ENCODE peak calls at places on chromosome 12, in eight cellular contexts. One of them, this sample, is unnamed.

GRCh38 chr12:53424626-53425514 is 1.2 kb downstream of the AMHR2 start:
- DNase-seq in testis: peak; percentile 88
- DNase-seq in body of pancreas: peak; percentile 79
- DNase-seq in breast epithelium: no peak
- DNase-seq in cardiac muscle cell: peak; percentile 55
- DNase-seq in pancreas: peak; percentile 51
- DNase-seq in naive thymus-derived CD4-positive, alpha-beta T cell: no peak
- DNase-seq in upper lobe of right lung: no peak
- DNase-seq in this sample: no peak

GRCh38 chr12:118680361-118680963 is 300.9 kb upstream of the SRRM4 start:
- DNase-seq in testis: no peak
- DNase-seq in body of pancreas: peak; percentile 2
- DNase-seq in breast epithelium: no peak
- DNase-seq in cardiac muscle cell: no peak
- DNase-seq in pancreas: no peak
- DNase-seq in naive thymus-derived CD4-positive, alpha-beta T cell: no peak
- DNase-seq in upper lobe of right lung: no peak
- DNase-seq in this sample: no peak

GRCh38 chr12:27013606-27014084 is 539 bp downstream of the TM7SF3 start:
- DNase-seq in testis: peak; percentile 40
- DNase-seq in body of pancreas: peak; percentile 43
- DNase-seq in breast epithelium: no peak
- DNase-seq in cardiac muscle cell: peak; percentile 45
- DNase-seq in pancreas: no peak
- DNase-seq in naive thymus-derived CD4-positive, alpha-beta T cell: no peak
- DNase-seq in upper lobe of right lung: no peak
- DNase-seq in this sample: no peak

GRCh38 chr12:116592731-116593130 is 33.5 kb downstream of the MAP1LC3B2 start:
- DNase-seq in testis: no peak
- DNase-seq in body of pancreas: peak; percentile 7
- DNase-seq in breast epithelium: no peak
- DNase-seq in cardiac muscle cell: no peak
- DNase-seq in pancreas: no peak
- DNase-seq in naive thymus-derived CD4-positive, alpha-beta T cell: no peak
- DNase-seq in upper lobe of right lung: no peak
- DNase-seq in this sample: no peak

GRCh38 chr12:29673346-29673745 is 110.4 kb downstream of the TMTC1 start:
- DNase-seq in testis: no peak
- DNase-seq in body of pancreas: no peak
- DNase-seq in breast epithelium: no peak
- DNase-seq in cardiac muscle cell: peak; percentile 38
- DNase-seq in pancreas: no peak
- DNase-seq in naive thymus-derived CD4-positive, alpha-beta T cell: no peak
- DNase-seq in upper lobe of right lung: no peak
- DNase-seq in this sample: no peak

GRCh38 chr12:117027251-117028086 is 71.7 kb downstream of the TESC start:
- DNase-seq in testis: peak; percentile 13
- DNase-seq in body of pancreas: peak; percentile 2
- DNase-seq in breast epithelium: no peak
- DNase-seq in cardiac muscle cell: no peak
- DNase-seq in pancreas: peak; percentile 66
- DNase-seq in naive thymus-derived CD4-positive, alpha-beta T cell: peak; percentile 16
- DNase-seq in upper lobe of right lung: no peak
- DNase-seq in this sample: no peak

GRCh38 chr12:53096761-53097160 is 706 bp upstream of the IGFBP6 start:
- DNase-seq in testis: no peak
- DNase-seq in body of pancreas: no peak
- DNase-seq in breast epithelium: no peak
- DNase-seq in cardiac muscle cell: no peak
- DNase-seq in pancreas: no peak
- DNase-seq in naive thymus-derived CD4-positive, alpha-beta T cell: no peak
- DNase-seq in upper lobe of right lung: no peak
- DNase-seq in this sample: peak; percentile 54

GRCh38 chr12:79086546-79086945 is 222.0 kb downstream of the SYT1 start:
- DNase-seq in testis: no peak
- DNase-seq in body of pancreas: no peak
- DNase-seq in breast epithelium: no peak
- DNase-seq in cardiac muscle cell: no peak
- DNase-seq in pancreas: no peak
- DNase-seq in naive thymus-derived CD4-positive, alpha-beta T cell: no peak
- DNase-seq in upper lobe of right lung: no peak
- DNase-seq in this sample: no peak

GRCh38 chr12:111451649-111452129 is 46.0 kb downstream of the SH2B3 start:
- DNase-seq in testis: peak; percentile 10
- DNase-seq in body of pancreas: no peak
- DNase-seq in breast epithelium: no peak
- DNase-seq in cardiac muscle cell: peak; percentile 71
- DNase-seq in pancreas: no peak
- DNase-seq in naive thymus-derived CD4-positive, alpha-beta T cell: no peak
- DNase-seq in upper lobe of right lung: no peak
- DNase-seq in this sample: no peak

GRCh38 chr12:19927661-19928060 is 440.7 kb upstream of the PDE3A start:
- DNase-seq in testis: no peak
- DNase-seq in body of pancreas: no peak
- DNase-seq in breast epithelium: no peak
- DNase-seq in cardiac muscle cell: no peak
- DNase-seq in pancreas: no peak
- DNase-seq in naive thymus-derived CD4-positive, alpha-beta T cell: no peak
- DNase-seq in upper lobe of right lung: no peak
- DNase-seq in this sample: no peak

GRCh38 chr12:61915420-61915819 is 344.8 kb upstream of the USP15 start:
- DNase-seq in testis: no peak
- DNase-seq in body of pancreas: peak; percentile 20
- DNase-seq in breast epithelium: no peak
- DNase-seq in cardiac muscle cell: no peak
- DNase-seq in pancreas: no peak
- DNase-seq in naive thymus-derived CD4-positive, alpha-beta T cell: no peak
- DNase-seq in upper lobe of right lung: no peak
- DNase-seq in this sample: no peak

GRCh38 chr12:26193539-26193938 is 1.8 kb upstream of the SSPN start:
- DNase-seq in testis: no peak
- DNase-seq in body of pancreas: no peak
- DNase-seq in breast epithelium: no peak
- DNase-seq in cardiac muscle cell: no peak
- DNase-seq in pancreas: no peak
- DNase-seq in naive thymus-derived CD4-positive, alpha-beta T cell: no peak
- DNase-seq in upper lobe of right lung: no peak
- DNase-seq in this sample: no peak

GRCh38 chr12:105469701-105470100 is 139.2 kb downstream of the C12orf75 start:
- DNase-seq in testis: no peak
- DNase-seq in body of pancreas: no peak
- DNase-seq in breast epithelium: no peak
- DNase-seq in cardiac muscle cell: no peak
- DNase-seq in pancreas: no peak
- DNase-seq in naive thymus-derived CD4-positive, alpha-beta T cell: no peak
- DNase-seq in upper lobe of right lung: no peak
- DNase-seq in this sample: no peak

GRCh38 chr12:93883436-93884154 is 206.4 kb downstream of the CRADD start:
- DNase-seq in testis: no peak
- DNase-seq in body of pancreas: no peak
- DNase-seq in breast epithelium: no peak
- DNase-seq in cardiac muscle cell: peak; percentile 73
- DNase-seq in pancreas: no peak
- DNase-seq in naive thymus-derived CD4-positive, alpha-beta T cell: no peak
- DNase-seq in upper lobe of right lung: no peak
- DNase-seq in this sample: no peak

GRCh38 chr12:32198555-32198954 is 91.9 kb downstream of the BICD1 start:
- DNase-seq in testis: no peak
- DNase-seq in body of pancreas: no peak
- DNase-seq in breast epithelium: no peak
- DNase-seq in cardiac muscle cell: peak; percentile 10
- DNase-seq in pancreas: no peak
- DNase-seq in naive thymus-derived CD4-positive, alpha-beta T cell: no peak
- DNase-seq in upper lobe of right lung: no peak
- DNase-seq in this sample: no peak

GRCh38 chr12:120466560-120467315 is 2.8 kb downstream of the SRSF9 start:
- DNase-seq in testis: peak; percentile 78
- DNase-seq in body of pancreas: peak; percentile 75
- DNase-seq in breast epithelium: no peak
- DNase-seq in cardiac muscle cell: peak; percentile 59
- DNase-seq in pancreas: no peak
- DNase-seq in naive thymus-derived CD4-positive, alpha-beta T cell: peak; percentile 42
- DNase-seq in upper lobe of right lung: no peak
- DNase-seq in this sample: peak; percentile 19

GRCh38 chr12:132162508-132163031 is 18.3 kb downstream of the NOC4L start:
- DNase-seq in testis: no peak
- DNase-seq in body of pancreas: no peak
- DNase-seq in breast epithelium: no peak
- DNase-seq in cardiac muscle cell: peak; percentile 84
- DNase-seq in pancreas: peak; percentile 53
- DNase-seq in naive thymus-derived CD4-positive, alpha-beta T cell: no peak
- DNase-seq in upper lobe of right lung: peak; percentile 67
- DNase-seq in this sample: peak; percentile 37

GRCh38 chr12:116736962-116737773 is 701 bp downstream of the SPRING1 start:
- DNase-seq in testis: no peak
- DNase-seq in body of pancreas: no peak
- DNase-seq in breast epithelium: no peak
- DNase-seq in cardiac muscle cell: no peak
- DNase-seq in pancreas: no peak
- DNase-seq in naive thymus-derived CD4-positive, alpha-beta T cell: peak; percentile 28
- DNase-seq in upper lobe of right lung: no peak
- DNase-seq in this sample: peak; percentile 58

GRCh38 chr12:90621927-90622326 is 333.0 kb downstream of the CCER1 start:
- DNase-seq in testis: no peak
- DNase-seq in body of pancreas: no peak
- DNase-seq in breast epithelium: no peak
- DNase-seq in cardiac muscle cell: peak; percentile 25
- DNase-seq in pancreas: no peak
- DNase-seq in naive thymus-derived CD4-positive, alpha-beta T cell: no peak
- DNase-seq in upper lobe of right lung: no peak
- DNase-seq in this sample: no peak

GRCh38 chr12:64749466-64750202 is 9.6 kb downstream of the GNS start:
- DNase-seq in testis: no peak
- DNase-seq in body of pancreas: peak; percentile 25
- DNase-seq in breast epithelium: no peak
- DNase-seq in cardiac muscle cell: no peak
- DNase-seq in pancreas: no peak
- DNase-seq in naive thymus-derived CD4-positive, alpha-beta T cell: no peak
- DNase-seq in upper lobe of right lung: no peak
- DNase-seq in this sample: no peak
- H3K27ac ChIP-seq in testis: no peak overlapping the region
- H3K27ac ChIP-seq in body of pancreas: no peak overlapping the region
- H3K27ac ChIP-seq in breast epithelium: no peak overlapping the region
- H3K27ac ChIP-seq in cardiac muscle cell: no peak overlapping the region
- H3K27ac ChIP-seq in pancreas: no peak overlapping the region
- H3K27ac ChIP-seq in naive thymus-derived CD4-positive, alpha-beta T cell: no peak overlapping the region
- H3K27ac ChIP-seq in upper lobe of right lung: no peak overlapping the region
- H3K27ac ChIP-seq in this sample: no peak overlapping the region

GRCh38 chr12:46237381-46238045 is 31.3 kb downstream of the SLC38A1 start:
- DNase-seq in testis: no peak
- DNase-seq in body of pancreas: no peak
- DNase-seq in breast epithelium: no peak
- DNase-seq in cardiac muscle cell: no peak
- DNase-seq in pancreas: no peak
- DNase-seq in naive thymus-derived CD4-positive, alpha-beta T cell: no peak
- DNase-seq in upper lobe of right lung: no peak
- DNase-seq in this sample: no peak
- H3K4me1 ChIP-seq in testis: peaks cover 3% of the 10 kb centered on the region
- H3K4me1 ChIP-seq in body of pancreas: peaks cover 13% of the 10 kb centered on the region
- H3K4me1 ChIP-seq in breast epithelium: no peaks in the 10 kb centered on the region
- H3K4me1 ChIP-seq in cardiac muscle cell: peaks cover 4% of the 10 kb centered on the region
- H3K4me1 ChIP-seq in pancreas: peaks cover 9% of the 10 kb centered on the region
- H3K4me1 ChIP-seq in naive thymus-derived CD4-positive, alpha-beta T cell: peaks cover 53% of the 10 kb centered on the region
- H3K4me1 ChIP-seq in upper lobe of right lung: no peaks in the 10 kb centered on the region
- H3K4me1 ChIP-seq in this sample: no peaks in the 10 kb centered on the region

GRCh38 chr12:51821423-51822260 is 26.9 kb downstream of the FIGNL2 start:
- DNase-seq in testis: no peak
- DNase-seq in body of pancreas: no peak
- DNase-seq in breast epithelium: no peak
- DNase-seq in cardiac muscle cell: no peak
- DNase-seq in pancreas: peak; percentile 85
- DNase-seq in naive thymus-derived CD4-positive, alpha-beta T cell: peak; percentile 53
- DNase-seq in upper lobe of right lung: no peak
- DNase-seq in this sample: no peak
- H3K4me3 ChIP-seq in testis: peak overlapping the region; percentile 85
- H3K4me3 ChIP-seq in body of pancreas: peak overlapping the region; percentile 5
- H3K4me3 ChIP-seq in breast epithelium: peak overlapping the region; percentile 86
- H3K4me3 ChIP-seq in cardiac muscle cell: peak overlapping the region; percentile 28
- H3K4me3 ChIP-seq in pancreas: peak overlapping the region; percentile 50
- H3K4me3 ChIP-seq in naive thymus-derived CD4-positive, alpha-beta T cell: peak overlapping the region; percentile 69
- H3K4me3 ChIP-seq in upper lobe of right lung: peak overlapping the region; percentile 50
- H3K4me3 ChIP-seq in this sample: peak overlapping the region; percentile 22

DNA sequence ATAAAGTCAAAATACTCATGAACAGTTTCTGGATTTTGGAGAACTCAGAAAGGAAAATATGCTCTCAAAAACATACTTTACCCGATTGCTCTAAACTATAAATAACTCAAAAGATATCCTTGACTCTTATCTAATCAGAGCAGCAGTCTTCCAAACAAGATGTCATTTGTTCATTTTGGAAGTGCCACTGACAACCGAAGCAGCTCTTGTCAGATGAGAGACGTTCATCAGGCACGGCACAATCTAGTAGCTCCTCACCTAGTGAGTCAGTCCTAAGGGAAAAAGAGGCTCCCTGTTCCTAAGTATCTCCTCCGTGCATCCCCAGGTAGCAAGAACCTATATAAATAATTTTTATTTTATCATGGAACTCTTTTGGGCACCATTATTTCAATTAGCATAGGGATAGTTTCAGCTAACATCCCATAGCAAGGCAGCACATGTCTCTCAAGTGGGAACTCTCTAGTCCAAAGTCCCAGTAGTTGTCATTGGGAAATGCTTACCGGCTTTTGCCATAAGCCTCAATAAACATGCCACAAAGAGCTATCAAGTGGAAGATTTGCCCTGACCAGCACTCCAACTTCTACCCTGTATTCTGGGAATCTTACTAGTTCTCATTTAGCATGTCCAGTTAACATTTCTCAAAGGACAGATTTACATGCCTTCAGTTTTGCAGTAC is 14.1 kb upstream of the TMEM263 start:
- DNase-seq in testis: no peak
- DNase-seq in body of pancreas: no peak
- DNase-seq in breast epithelium: no peak
- DNase-seq in cardiac muscle cell: no peak
- DNase-seq in pancreas: no peak
- DNase-seq in naive thymus-derived CD4-positive, alpha-beta T cell: no peak
- DNase-seq in upper lobe of right lung: no peak
- DNase-seq in this sample: no peak
- H3K27ac ChIP-seq in testis: no peak overlapping the region
- H3K27ac ChIP-seq in body of pancreas: no peak overlapping the region
- H3K27ac ChIP-seq in breast epithelium: no peak overlapping the region
- H3K27ac ChIP-seq in cardiac muscle cell: peak overlapping the region; percentile 85
- H3K27ac ChIP-seq in pancreas: no peak overlapping the region
- H3K27ac ChIP-seq in naive thymus-derived CD4-positive, alpha-beta T cell: no peak overlapping the region
- H3K27ac ChIP-seq in upper lobe of right lung: no peak overlapping the region
- H3K27ac ChIP-seq in this sample: no peak overlapping the region